ENCODE peak calls at places on chromosomes 11 and 22, in eight cellular contexts. D, Y, K, O, M, L, R and A are unnamed samples.

GRCh38 chr11:34682822-34683221 is 61.9 kb downstream of the EHF start:
- DNase-seq in K (no peak), Y (no peak), R (peak), M (peak), L (no peak), O (no peak), D (no peak), A (peak)

GRCh38 chr11:18075444-18075843 is 29.4 kb upstream of the TPH1 start:
- DNase-seq in R (no peak), L (no peak), D (no peak), M (no peak), Y (no peak), O (no peak), K (no peak), A (no peak)

GRCh38 chr11:129943036-129943435 is 47.7 kb upstream of the NFRKB start:
- DNase-seq in Y (no peak), D (no peak), K (no peak), M (peak), L (no peak), R (no peak), O (no peak), A (no peak)

GRCh38 chr11:73454987-73455386 is 78.8 kb downstream of the RELT start:
- DNase-seq in L (no peak), M (no peak), Y (no peak), O (no peak), K (no peak), R (no peak), D (no peak), A (no peak)

GRCh38 chr11:22807855-22808558 is 21.6 kb downstream of the SVIP start:
- DNase-seq in K (no peak), D (no peak), R (peak), M (peak), L (no peak), O (no peak), Y (no peak), A (no peak)

GRCh38 chr22:49155809-49156580 is 671.7 kb downstream of the BRD1 start:
- DNase-seq in O (no peak), R (no peak), M (no peak), Y (no peak), K (no peak), L (no peak), D (no peak), A (no peak)

GRCh38 chr11:18748766-18749375 is 22.9 kb upstream of the IGSF22 start:
- DNase-seq in D (no peak), M (no peak), Y (no peak), O (no peak), L (no peak), R (peak), K (no peak), A (no peak)

GRCh38 chr11:129728571-129728970 is 87.1 kb upstream of the TMEM45B start:
- DNase-seq in R (peak), D (no peak), M (peak), O (no peak), K (no peak), L (no peak), Y (no peak), A (no peak)